ENCODE peak calls at places on chromosomes 3 and 15, in ten cellular contexts. I is cardiac muscle cell, K is aorta, R is colonic mucosa, J is suprapubic skin, A is transverse colon, Z is lower lobe of right lung, L is tibial artery, S is DND-41, H is upper lobe of right lung. D is an unnamed sample.
A peak's percentile ranks its signal among the peaks of the same experiment; 100 is the strongest.

GRCh38 chr3:194991338-194991654 is 279.7 kb downstream of the XXYLT1 start:
- DNase-seq in I (no peak), K (no peak), R (no peak), J (no peak), A (no peak), Z (no peak), L (no peak), S (no peak), H (no peak), D (no peak)

GRCh38 chr3:42979044-42979962 is at the start of gene GASK1A:
- DNase-seq in I (peak; percentile 15), K (peak; percentile 83), R (peak; percentile 36), J (no peak), A (peak; percentile 37), Z (peak; percentile 68), L (peak; percentile 77), S (no peak), H (peak; percentile 74), D (peak; percentile 76)

GRCh38 chr3:89250742-89251141 is 143.3 kb downstream of the EPHA3 start:
- DNase-seq in I (no peak), K (no peak), R (no peak), J (no peak), A (no peak), Z (no peak), L (no peak), S (no peak), H (no peak), D (no peak)

GRCh38 chr15:69755571-69756310 is 303.1 kb downstream of the RPLP1 start:
- DNase-seq in I (peak; percentile 29), K (no peak), R (peak; percentile 50), J (no peak), A (peak; percentile 46), Z (no peak), L (no peak), S (peak; percentile 62), H (no peak), D (no peak)

GRCh38 chr3:125140817-125141595 is 71.5 kb downstream of the SLC12A8 start:
- DNase-seq in I (no peak), K (no peak), R (no peak), J (no peak), A (no peak), Z (no peak), L (no peak), S (no peak), H (no peak), D (no peak)

GRCh38 chr3:183114779-183115178 is 15.5 kb upstream of the MCCC1 start:
- DNase-seq in I (no peak), K (no peak), R (no peak), J (no peak), A (no peak), Z (no peak), L (no peak), S (no peak), H (no peak), D (no peak)

GRCh38 chr3:115141018-115141757 is 5.9 kb downstream of the ZBTB20 start:
- DNase-seq in I (no peak), K (no peak), R (no peak), J (no peak), A (no peak), Z (no peak), L (no peak), S (no peak), H (no peak), D (no peak)

GRCh38 chr15:59283717-59284336 is 77.2 kb downstream of the LDHAL6B start:
- DNase-seq in I (no peak), K (no peak), R (peak; percentile 87), J (no peak), A (peak; percentile 88), Z (no peak), L (no peak), S (no peak), H (no peak), D (no peak)

GRCh38 chr15:99359760-99360159 is 108.5 kb downstream of the LRRC28 start:
- DNase-seq in I (no peak), K (no peak), R (no peak), J (no peak), A (no peak), Z (no peak), L (no peak), S (no peak), H (no peak), D (no peak)

GRCh38 chr15:74872702-74873035 is 496 bp downstream of the SCAMP2 start:
- DNase-seq in I (no peak), K (no peak), R (no peak), J (no peak), A (no peak), Z (no peak), L (no peak), S (no peak), H (no peak), D (no peak)

GRCh38 chr15:81118361-81118760 is 15.7 kb upstream of the CFAP161 start:
- DNase-seq in I (no peak), K (no peak), R (no peak), J (no peak), A (no peak), Z (no peak), L (no peak), S (no peak), H (no peak), D (peak; percentile 28)

GRCh38 chr3:48847053-48847585 is 555 bp downstream of the PRKAR2A start:
- DNase-seq in I (peak; percentile 83), K (peak; percentile 89), R (peak; percentile 91), J (peak; percentile 94), A (peak; percentile 91), Z (peak; percentile 92), L (peak; percentile 74), S (no peak), H (peak; percentile 93), D (peak; percentile 79)

GRCh38 chr3:179958143-179958542 is 78.6 kb downstream of the PEX5L start:
- DNase-seq in I (no peak), K (no peak), R (no peak), J (no peak), A (no peak), Z (no peak), L (no peak), S (peak; percentile 59), H (no peak), D (no peak)

GRCh38 chr3:190902292-190902691 is 39.8 kb upstream of the GMNC start:
- DNase-seq in I (no peak), K (no peak), R (no peak), J (no peak), A (no peak), Z (no peak), L (no peak), S (no peak), H (no peak), D (no peak)

DNA sequence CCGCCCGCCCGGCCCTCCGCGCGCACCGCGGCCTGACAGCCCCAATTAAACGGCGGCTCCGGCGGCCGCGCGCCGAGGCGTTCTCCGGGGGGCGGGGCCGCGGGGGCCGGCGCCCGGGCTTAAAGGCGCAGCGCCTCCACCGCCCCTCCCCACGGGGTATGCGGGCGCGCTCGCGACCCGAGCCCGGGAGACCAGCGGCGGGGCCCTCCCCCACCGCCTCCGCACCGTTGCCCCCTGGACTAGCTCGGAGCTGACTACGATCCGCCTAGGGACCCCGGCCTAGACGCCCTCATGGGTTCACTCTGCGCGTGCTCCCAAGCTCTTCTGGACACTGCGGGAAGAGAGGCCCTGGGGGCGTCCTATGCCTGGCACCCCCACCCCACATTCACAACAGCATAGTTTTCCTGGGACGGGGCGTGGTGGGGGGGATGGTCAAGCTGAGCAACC is at the start of gene DUSP7:
- DNase-seq in I (peak; percentile 76), K (peak; percentile 83), R (peak; percentile 70), J (no peak), A (peak; percentile 77), Z (peak; percentile 78), L (peak; percentile 57), S (peak; percentile 76), H (peak; percentile 88), D (peak; percentile 73)
- H3K4me1 ChIP-seq in I (peaks cover 16% of the 10 kb centered on the region), K (no peaks in the 10 kb centered on the region), R (peaks cover 9% of the 10 kb centered on the region), J (peaks cover 70% of the 10 kb centered on the region), A (peaks cover 46% of the 10 kb centered on the region), Z (peaks cover 45% of the 10 kb centered on the region), L (peaks cover 5% of the 10 kb centered on the region), S (peaks cover 49% of the 10 kb centered on the region), H (peaks cover 34% of the 10 kb centered on the region), D (peaks cover 31% of the 10 kb centered on the region)

GRCh38 chr3:5213574-5213966 is 26.1 kb downstream of the EDEM1 start:
- DNase-seq in I (no peak), K (no peak), R (no peak), J (no peak), A (no peak), Z (no peak), L (no peak), S (no peak), H (no peak), D (no peak)

GRCh38 chr3:5214352-5214751 is 26.8 kb downstream of the EDEM1 start:
- DNase-seq in I (no peak), K (no peak), R (no peak), J (no peak), A (no peak), Z (no peak), L (no peak), S (no peak), H (no peak), D (no peak)

GRCh38 chr3:5205165-5205941 is 17.8 kb downstream of the EDEM1 start:
- DNase-seq in I (no peak), K (no peak), R (no peak), J (no peak), A (no peak), Z (no peak), L (no peak), S (no peak), H (no peak), D (no peak)

GRCh38 chr3:5212625-5213573 is 25.4 kb downstream of the EDEM1 start:
- DNase-seq in I (no peak), K (no peak), R (no peak), J (no peak), A (no peak), Z (no peak), L (no peak), S (no peak), H (no peak), D (peak; percentile 73)

DNA sequence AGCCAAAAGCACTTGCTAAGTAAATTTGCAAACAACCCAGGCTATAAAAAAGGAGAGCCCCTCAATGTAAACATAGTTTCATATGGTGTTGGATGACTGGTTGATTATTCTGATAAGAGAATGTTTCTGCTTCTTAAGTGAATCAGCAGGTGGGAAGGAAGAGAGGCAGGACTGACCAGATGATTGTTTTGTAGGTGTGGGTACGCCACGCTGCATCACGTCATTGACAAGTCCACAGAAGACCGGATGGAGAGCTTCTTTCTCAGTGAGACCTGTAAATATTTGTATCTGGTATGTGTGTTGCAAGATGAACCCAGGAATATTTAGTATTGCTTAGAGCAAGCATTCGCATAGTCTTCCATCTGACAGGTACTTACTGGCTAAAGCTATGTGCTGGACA is 23.4 kb downstream of the EDEM1 start:
- DNase-seq in I (no peak), K (no peak), R (no peak), J (no peak), A (no peak), Z (no peak), L (no peak), S (no peak), H (no peak), D (no peak)
- H3K36me3 ChIP-seq in I (peaks cover 60% of the 10 kb centered on the region), K (peaks cover 14% of the 10 kb centered on the region), R (peaks cover 23% of the 10 kb centered on the region), J (peaks cover 100% of the 10 kb centered on the region), A (no peaks in the 10 kb centered on the region), Z (peaks cover 100% of the 10 kb centered on the region), L (peaks cover 98% of the 10 kb centered on the region), S (peaks cover 100% of the 10 kb centered on the region), H (peaks cover 100% of the 10 kb centered on the region), D (no peaks in the 10 kb centered on the region)

GRCh38 chr15:84819791-84820190 is 2.6 kb downstream of the ALPK3 start:
- DNase-seq in I (no peak), K (no peak), R (no peak), J (peak; percentile 36), A (no peak), Z (no peak), L (no peak), S (no peak), H (no peak), D (no peak)
- H3K4me1 ChIP-seq in I (peaks cover 41% of the 10 kb centered on the region), K (peaks cover 2% of the 10 kb centered on the region), R (no peaks in the 10 kb centered on the region), J (peaks cover 36% of the 10 kb centered on the region), A (peaks cover 19% of the 10 kb centered on the region), Z (peaks cover 68% of the 10 kb centered on the region), L (no peaks in the 10 kb centered on the region), S (peaks cover 6% of the 10 kb centered on the region), H (peaks cover 52% of the 10 kb centered on the region), D (peaks cover 21% of the 10 kb centered on the region)

GRCh38 chr3:65907232-65908130 is 131.2 kb downstream of the MAGI1 start:
- DNase-seq in I (no peak), K (no peak), R (no peak), J (no peak), A (no peak), Z (no peak), L (no peak), S (no peak), H (no peak), D (no peak)
- H3K36me3 ChIP-seq in I (no peaks in the 10 kb centered on the region), K (no peaks in the 10 kb centered on the region), R (no peaks in the 10 kb centered on the region), J (no peaks in the 10 kb centered on the region), A (no peaks in the 10 kb centered on the region), Z (no peaks in the 10 kb centered on the region), L (no peaks in the 10 kb centered on the region), S (no peaks in the 10 kb centered on the region), H (no peaks in the 10 kb centered on the region), D (no peaks in the 10 kb centered on the region)

D was measured in testis.